ENCODE peak calls at places on chromosomes 4 and X, in ten cellular contexts. D, A, E, Q, P, U, I, O, K and F are unnamed samples.

GRCh38 chr4:52995341-52996030 is 133.4 kb downstream of the RASL11B start:
- DNase-seq in U (no peak), Q (no peak), P (no peak), O (no peak), I (no peak), D (no peak), A (no peak), K (no peak), E (no peak), F (no peak)

GRCh38 chrX:136588060-136588459 is 56.0 kb downstream of the VGLL1 start:
- DNase-seq in A (no peak), P (no peak), E (no peak), O (no peak), I (no peak), D (no peak), U (no peak), Q (no peak), K (no peak), F (no peak)

GRCh38 chrX:131704136-131704695 is 160.3 kb downstream of the OR13H1 start:
- DNase-seq in P (no peak), D (no peak), O (no peak), I (no peak), U (no peak), A (peak; percentile 83), Q (no peak), K (peak; percentile 16), E (peak; percentile 71), F (peak; percentile 92)

GRCh38 chr4:187236491-187236890 is 512.8 kb upstream of the FAT1 start:
- DNase-seq in D (no peak), P (no peak), K (no peak), U (no peak), E (peak; percentile 61), Q (no peak), O (peak; percentile 55), I (no peak), A (no peak), F (no peak)

GRCh38 chrX:139924696-139925094 is 8.2 kb downstream of the ATP11C start:
- DNase-seq in A (no peak), K (no peak), E (no peak), U (no peak), I (no peak), D (no peak), P (no peak), Q (no peak), O (peak; percentile 22), F (no peak)

GRCh38 chrX:37796805-37797204 is 16.9 kb downstream of the CYBB start:
- DNase-seq in O (no peak), A (peak; percentile 74), U (peak; percentile 91), E (no peak), K (no peak), I (no peak), Q (no peak), P (no peak), D (peak; percentile 39), F (no peak)

GRCh38 chr4:39353478-39354177 is 12.5 kb downstream of the RFC1 start:
- DNase-seq in E (no peak), K (no peak), O (peak; percentile 48), D (no peak), I (no peak), A (peak; percentile 40), U (peak; percentile 77), Q (no peak), P (no peak), F (peak; percentile 11)

GRCh38 chr4:42865572-42866189 is 26.8 kb upstream of the GRXCR1 start:
- DNase-seq in E (peak; percentile 60), Q (peak; percentile 86), I (peak; percentile 66), P (no peak), A (peak; percentile 45), O (peak; percentile 62), U (peak; percentile 79), D (peak; percentile 66), K (peak; percentile 47), F (peak; percentile 71)

GRCh38 chrX:65420154-65420553 is 114.4 kb downstream of the LAS1L start:
- DNase-seq in O (no peak), U (no peak), Q (no peak), I (no peak), A (no peak), E (no peak), P (no peak), D (no peak), K (no peak), F (no peak)

GRCh38 chr4:99651811-99652545 is 5.7 kb downstream of the C4orf54 start:
- DNase-seq in Q (no peak), E (no peak), O (no peak), U (no peak), K (no peak), D (no peak), I (no peak), P (no peak), A (no peak), F (no peak)

GRCh38 chrX:45070116-45071007 is 130.3 kb downstream of the DIPK2B start:
- DNase-seq in K (no peak), Q (no peak), D (peak; percentile 29), O (peak; percentile 69), A (peak; percentile 19), E (peak; percentile 56), U (peak; percentile 85), I (no peak), P (no peak), F (peak; percentile 38)

GRCh38 chr4:54517793-54518444 is 139.8 kb upstream of the KIT start:
- DNase-seq in D (no peak), A (no peak), E (no peak), Q (no peak), O (no peak), K (no peak), P (no peak), U (no peak), I (no peak), F (no peak)

GRCh38 chrX:148133099-148133725 is 152.1 kb downstream of the FMR1NB start:
- DNase-seq in U (peak; percentile 21), E (no peak), D (no peak), A (peak; percentile 2), K (peak; percentile 31), O (peak; percentile 0), P (no peak), I (no peak), Q (no peak), F (peak; percentile 36)

GRCh38 chr4:7827566-7827965 is 112.1 kb downstream of the AFAP1 start:
- DNase-seq in A (no peak), O (no peak), K (no peak), U (no peak), P (no peak), E (no peak), I (no peak), D (no peak), Q (no peak), F (no peak)

GRCh38 chr4:86891785-86892638 is at the start of gene C4orf36:
- DNase-seq in U (peak; percentile 80), D (peak; percentile 65), P (peak; percentile 39), Q (peak; percentile 94), K (peak; percentile 41), E (peak; percentile 23), O (peak; percentile 45), A (peak; percentile 15), I (peak; percentile 70), F (peak; percentile 95)

GRCh38 chr4:123994917-123995316 is 598.3 kb downstream of the SPRY1 start:
- DNase-seq in Q (no peak), I (no peak), E (no peak), P (no peak), D (no peak), A (no peak), K (no peak), O (no peak), U (no peak), F (no peak)

GRCh38 chr4:106104276-106104675 is 209.0 kb downstream of the NPNT start:
- DNase-seq in E (no peak), O (no peak), U (no peak), K (no peak), A (no peak), D (no peak), Q (no peak), P (no peak), I (no peak), F (no peak)

GRCh38 chrX:120428309-120428708 is 40.8 kb downstream of the LAMP2 start:
- DNase-seq in D (no peak), U (no peak), A (no peak), Q (no peak), I (no peak), K (no peak), P (no peak), E (peak; percentile 11), O (peak; percentile 31), F (no peak)

GRCh38 chr4:61336911-61337310 is 136.8 kb downstream of the ADGRL3 start:
- DNase-seq in O (no peak), K (no peak), U (no peak), D (no peak), Q (peak; percentile 81), P (no peak), E (no peak), I (peak; percentile 24), A (no peak), F (no peak)